ENCODE peak calls at places on chromosomes 7 and 10, in eight cellular contexts. B is T-helper 1 cell; T is substantia nigra; Z is CD4-positive, alpha-beta T cell; L is non-pigmented ciliary epithelial cell; O is NCI-H460; X is AG09319; J is germinal center. N is an unnamed sample.

GRCh38 chr7:142868881-142869415 is 14.1 kb downstream of the EPHB6 start:
- DNase-seq in O (no peak), T (no peak), J (no peak), L (no peak), B (no peak), Z (no peak), X (no peak), N (no peak)

GRCh38 chr10:63631971-63632370 is 110.8 kb downstream of the REEP3 start:
- DNase-seq in J (no peak), T (no peak), L (no peak), B (no peak), O (no peak), Z (no peak), X (no peak), N (no peak)

GRCh38 chr7:108525327-108525984 is 479 bp downstream of the PNPLA8 start:
- DNase-seq in J (peak), T (no peak), X (peak), Z (no peak), L (peak), B (no peak), O (peak), N (peak)

GRCh38 chr10:121598261-121599249 is at the start of gene FGFR2:
- DNase-seq in B (no peak), O (peak), X (no peak), Z (no peak), L (no peak), J (peak), T (peak), N (peak)

GRCh38 chr10:75876710-75877109 is 445.3 kb downstream of the LRMDA start:
- DNase-seq in O (no peak), J (no peak), X (no peak), L (no peak), T (no peak), Z (no peak), B (no peak), N (no peak)

GRCh38 chr10:11742009-11742778 is at the start of gene ECHDC3:
- DNase-seq in J (peak), Z (peak), X (no peak), L (no peak), T (peak), O (peak), B (peak), N (no peak)

GRCh38 chr10:11036424-11037011 is 18.8 kb downstream of the CELF2 start:
- DNase-seq in X (no peak), B (no peak), L (peak), Z (no peak), J (no peak), O (peak), T (no peak), N (peak)

GRCh38 chr7:27186450-27187157 is 1.6 kb upstream of the HOXA11 start:
- DNase-seq in Z (no peak), O (no peak), X (no peak), B (no peak), J (no peak), L (no peak), T (no peak), N (no peak)

GRCh38 chr7:107224374-107224773 is 55.6 kb downstream of the HBP1 start:
- DNase-seq in X (no peak), B (no peak), O (no peak), Z (no peak), L (no peak), J (no peak), T (no peak), N (no peak)

GRCh38 chr10:124802313-124802675 is 675 bp downstream of the ABRAXAS2 start:
- DNase-seq in X (no peak), L (no peak), O (no peak), T (no peak), J (peak), Z (no peak), B (no peak), N (no peak)

GRCh38 chr10:112510384-112510783 is 63.4 kb downstream of the VTI1A start:
- DNase-seq in L (no peak), Z (no peak), O (no peak), B (no peak), J (no peak), X (no peak), T (no peak), N (no peak)

GRCh38 chr7:47571355-47572100 is 10.4 kb downstream of the TNS3 start:
- DNase-seq in L (no peak), X (peak), J (no peak), T (peak), O (no peak), Z (no peak), B (no peak), N (peak)

GRCh38 chr7:107563072-107563760 is 504 bp downstream of the COG5 start:
- DNase-seq in X (no peak), T (no peak), L (no peak), J (peak), B (no peak), O (no peak), Z (no peak), N (no peak)

GRCh38 chr10:102229810-102230263 is 3.7 kb downstream of the ELOVL3 start:
- DNase-seq in X (no peak), T (peak), B (peak), L (no peak), J (peak), O (peak), Z (peak), N (no peak)

GRCh38 chr10:114172776-114173555 is 1.0 kb downstream of the CCDC186 start:
- DNase-seq in B (no peak), T (no peak), J (no peak), L (no peak), O (no peak), X (no peak), Z (no peak), N (no peak)

GRCh38 chr7:139630643-139631519 is 107.4 kb downstream of the CLEC2L start:
- DNase-seq in O (no peak), T (no peak), X (no peak), L (no peak), B (no peak), J (no peak), Z (no peak), N (no peak)

GRCh38 chr10:1540144-1540543 is 197.2 kb downstream of the ADARB2 start:
- DNase-seq in Z (no peak), B (no peak), T (no peak), O (no peak), X (no peak), L (no peak), J (no peak), N (no peak)

GRCh38 chr10:129365767-129366400 is 101.2 kb upstream of the MGMT start:
- DNase-seq in Z (no peak), X (no peak), T (no peak), J (no peak), L (no peak), O (no peak), B (no peak), N (no peak)

GRCh38 chr7:51133992-51134391 is 182.6 kb downstream of the COBL start:
- DNase-seq in X (no peak), T (no peak), Z (no peak), J (no peak), L (no peak), B (no peak), O (no peak), N (peak)

GRCh38 chr10:88152720-88153119 is 289.3 kb downstream of the PTEN start:
- DNase-seq in B (no peak), J (no peak), L (peak), Z (no peak), O (peak), T (no peak), X (peak), N (peak)

GRCh38 chr7:1569016-1569415 is 816 bp downstream of the PSMG3 start:
- DNase-seq in T (no peak), L (no peak), J (no peak), O (peak), Z (no peak), B (no peak), X (no peak), N (no peak)

GRCh38 chr10:29470355-29470705 is 164.4 kb downstream of the SVIL start:
- DNase-seq in Z (no peak), L (no peak), O (no peak), J (no peak), X (no peak), B (no peak), T (no peak), N (no peak)

GRCh38 chr10:77043364-77043763 is 594.2 kb downstream of the KCNMA1 start:
- DNase-seq in B (no peak), T (no peak), X (no peak), O (no peak), Z (no peak), J (no peak), L (no peak), N (no peak)

GRCh38 chr10:113920819-113921345 is 66.4 kb downstream of the NHLRC2 start:
- DNase-seq in Z (no peak), L (no peak), J (no peak), T (no peak), O (no peak), B (no peak), X (no peak), N (no peak)

GRCh38 chr7:51213618-51214017 is 103.0 kb downstream of the COBL start:
- DNase-seq in O (no peak), T (no peak), Z (no peak), L (no peak), X (no peak), J (no peak), B (no peak), N (no peak)

N was measured in pulmonary artery endothelial cell.